ENCODE peak calls at places on chromosome 14, in four cellular contexts. J is Caco-2, S is fibroblast of mammary gland, I is epithelial cell of esophagus. Y is an unnamed sample.

GRCh38 chr14:95106966-95107365 is 50.4 kb downstream of the DICER1 start:
- DNase-seq in J (no peak), S (peak), I (peak), Y (no peak)

GRCh38 chr14:104871656-104872468 is 6.8 kb downstream of the CEP170B start:
- DNase-seq in J (no peak), S (no peak), I (no peak), Y (no peak)

GRCh38 chr14:45868377-45868776 is 615.4 kb upstream of the MIS18BP1 start:
- DNase-seq in J (no peak), S (no peak), I (peak), Y (no peak)

GRCh38 chr14:48251290-48251689 is 575.9 kb upstream of the MDGA2 start:
- DNase-seq in J (no peak), S (no peak), I (no peak), Y (no peak)

GRCh38 chr14:104746951-104747481 is 5.9 kb upstream of the SIVA1 start:
- DNase-seq in J (no peak), S (no peak), I (peak), Y (no peak)

GRCh38 chr14:101776315-101776714 is 14.8 kb downstream of the PPP2R5C start:
- DNase-seq in J (no peak), S (no peak), I (no peak), Y (no peak)

GRCh38 chr14:100306506-100307214 is 416 bp upstream of the SLC25A29 start:
- DNase-seq in J (peak), S (peak), I (peak), Y (peak)

GRCh38 chr14:98370352-98370751 is 901.6 kb downstream of the BCL11B start:
- DNase-seq in J (no peak), S (no peak), I (peak), Y (no peak)

GRCh38 chr14:51780006-51780692 is 80.3 kb upstream of the GNG2 start:
- DNase-seq in J (peak), S (peak), I (peak), Y (peak)

GRCh38 chr14:96150214-96150613 is 54.4 kb upstream of the BDKRB2 start:
- DNase-seq in J (no peak), S (no peak), I (no peak), Y (no peak)

GRCh38 chr14:29039171-29039570 is 272.6 kb downstream of the FOXG1 start:
- DNase-seq in J (no peak), S (peak), I (no peak), Y (peak)

GRCh38 chr14:52227559-52228222 is 39.8 kb upstream of the PTGDR start:
- DNase-seq in J (peak), S (no peak), I (no peak), Y (no peak)

GRCh38 chr14:93231129-93231979 is 24.3 kb downstream of the UBR7 start:
- DNase-seq in J (peak), S (peak), I (peak), Y (peak)
- H3K4me3 ChIP-seq in J (peak), S (peak), I (peak), Y (peak)

DNA sequence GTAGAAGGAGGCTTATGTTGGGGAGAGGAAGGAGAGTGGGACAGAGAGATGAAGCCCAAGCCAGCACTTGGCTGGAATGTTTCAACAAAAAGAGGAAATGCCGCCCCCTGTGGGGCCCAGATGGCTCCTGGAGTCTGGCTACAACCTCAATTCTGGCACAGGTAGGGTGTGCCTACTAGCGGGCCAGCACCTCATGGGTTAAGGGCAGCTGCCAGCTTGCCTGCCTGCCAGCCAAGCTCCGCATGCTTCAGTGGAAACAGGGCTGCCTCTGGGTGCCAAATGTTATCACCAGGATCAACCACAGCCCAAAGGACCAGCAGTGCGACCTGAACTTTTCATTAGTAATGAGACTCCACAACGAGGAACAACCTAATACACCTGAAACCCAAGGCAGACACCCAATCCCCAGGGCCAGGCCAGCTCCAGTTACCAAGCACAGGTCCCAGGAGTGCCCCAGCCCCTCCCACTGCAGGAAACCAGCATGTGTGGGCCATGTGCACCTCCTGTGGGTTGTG is 11.3 kb downstream of the RAB15 start:
- DNase-seq in J (peak), S (no peak), I (no peak), Y (no peak)
- TF ChIP-seq CTCF in J (no peak), S (no peak), I (peak), Y (no peak)

GRCh38 chr14:68822132-68822651 is 29.3 kb upstream of the ZFP36L1 start:
- DNase-seq in J (no peak), S (no peak), I (no peak), Y (no peak)
- H3K4me3 ChIP-seq in J (no peak), S (no peak), I (no peak), Y (no peak)

GRCh38 chr14:57383125-57383524 is 7.3 kb upstream of the NAA30 start:
- DNase-seq in J (peak), S (no peak), I (no peak), Y (no peak)

GRCh38 chr14:57375156-57375555 is 15.2 kb upstream of the NAA30 start:
- DNase-seq in J (no peak), S (no peak), I (no peak), Y (no peak)

GRCh38 chr14:57382283-57382682 is 8.1 kb upstream of the NAA30 start:
- DNase-seq in J (no peak), S (peak), I (peak), Y (peak)

GRCh38 chr14:57380935-57381334 is 9.5 kb upstream of the NAA30 start:
- DNase-seq in J (no peak), S (no peak), I (peak), Y (no peak)

DNA sequence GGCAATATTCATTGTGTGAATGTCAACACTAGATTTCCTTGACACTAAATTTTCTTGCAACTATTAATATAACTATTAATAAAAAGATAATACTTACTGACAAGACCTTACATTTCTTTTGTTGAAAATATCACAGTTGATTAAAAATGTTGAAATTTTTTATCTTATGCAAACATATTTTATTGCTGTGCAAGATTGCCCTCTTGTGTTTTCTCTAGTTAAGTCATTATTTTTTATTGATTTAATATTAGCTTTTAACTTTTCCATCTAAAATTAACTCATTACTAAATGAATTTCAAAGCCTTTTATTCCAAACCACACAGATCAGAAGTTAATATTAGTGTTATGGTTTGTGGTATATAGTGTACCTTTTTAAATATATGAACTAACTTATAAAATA is 11.7 kb upstream of the NAA30 start:
- DNase-seq in J (no peak), S (peak), I (no peak), Y (peak)
- TF ChIP-seq CTCF in J (no peak), S (no peak), I (no peak), Y (peak)

GRCh38 chr14:26187996-26188605 is 409.7 kb downstream of the NOVA1 start:
- DNase-seq in J (no peak), S (peak), I (no peak), Y (no peak)

GRCh38 chr14:26190644-26191043 is 407.2 kb downstream of the NOVA1 start:
- DNase-seq in J (no peak), S (peak), I (peak), Y (peak)

GRCh38 chr14:26191666-26192065 is 406.2 kb downstream of the NOVA1 start:
- DNase-seq in J (no peak), S (peak), I (no peak), Y (no peak)

GRCh38 chr14:26194816-26195215 is 403.0 kb downstream of the NOVA1 start:
- DNase-seq in J (no peak), S (no peak), I (no peak), Y (no peak)

DNA sequence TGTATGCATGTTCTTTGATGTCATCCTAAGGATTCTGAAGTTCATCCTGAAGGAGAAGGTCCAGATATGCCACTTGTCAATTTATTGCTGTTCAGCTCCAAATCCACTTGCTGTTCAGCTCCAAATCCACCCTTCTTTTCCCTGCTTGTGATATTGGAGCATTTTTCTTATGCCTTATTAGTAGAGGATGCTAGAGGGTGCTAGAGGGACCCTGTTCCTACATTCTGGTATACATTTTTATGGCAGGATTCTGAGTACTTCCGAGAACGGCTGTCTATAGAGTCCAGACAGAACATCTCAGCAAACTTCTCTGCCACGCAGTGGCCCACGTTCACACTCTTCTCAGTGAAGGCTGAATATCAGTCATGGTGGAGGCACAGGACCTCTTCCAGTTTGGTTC is 406.7 kb downstream of the NOVA1 start:
- DNase-seq in J (no peak), S (peak), I (no peak), Y (peak)
- H3K4me3 ChIP-seq in J (no peak), S (no peak), I (no peak), Y (no peak)

Y was measured in fibroblast of pulmonary artery.